ENCODE peak calls at places on chromosomes 7 and 10, in six cellular contexts. One of them, this sample, is unnamed.

GRCh38 chr7:22109761-22110160 is 164.1 kb upstream of the CDCA7L start:
- DNase-seq in choroid plexus epithelial cell: peak
- DNase-seq in NCI-H524: no peak
- DNase-seq in Right ventricle myocardium superior: no peak
- DNase-seq in CMK: no peak
- DNase-seq in activated T-cell treated with anti-CD3 and anti-CD28 coated beads for 1 hour: no peak
- DNase-seq in this sample: peak

GRCh38 chr10:81027223-81027622 is 489.5 kb downstream of the SH2D4B start:
- DNase-seq in choroid plexus epithelial cell: no peak
- DNase-seq in NCI-H524: no peak
- DNase-seq in Right ventricle myocardium superior: no peak
- DNase-seq in CMK: no peak
- DNase-seq in activated T-cell treated with anti-CD3 and anti-CD28 coated beads for 1 hour: no peak
- DNase-seq in this sample: no peak

GRCh38 chr7:50544992-50545391 is 20.2 kb downstream of the DDC start:
- DNase-seq in choroid plexus epithelial cell: no peak
- DNase-seq in NCI-H524: no peak
- DNase-seq in Right ventricle myocardium superior: no peak
- DNase-seq in CMK: no peak
- DNase-seq in activated T-cell treated with anti-CD3 and anti-CD28 coated beads for 1 hour: no peak
- DNase-seq in this sample: no peak

GRCh38 chr7:134084488-134085144 is 42.5 kb upstream of the LRGUK start:
- DNase-seq in choroid plexus epithelial cell: no peak
- DNase-seq in NCI-H524: no peak
- DNase-seq in Right ventricle myocardium superior: no peak
- DNase-seq in CMK: no peak
- DNase-seq in activated T-cell treated with anti-CD3 and anti-CD28 coated beads for 1 hour: no peak
- DNase-seq in this sample: peak

GRCh38 chr7:151315038-151315655 is 26.5 kb upstream of the NUB1 start:
- DNase-seq in choroid plexus epithelial cell: peak
- DNase-seq in NCI-H524: no peak
- DNase-seq in Right ventricle myocardium superior: peak
- DNase-seq in CMK: peak
- DNase-seq in activated T-cell treated with anti-CD3 and anti-CD28 coated beads for 1 hour: peak
- DNase-seq in this sample: peak

GRCh38 chr7:55071411-55072188 is 52.8 kb downstream of the EGFR start:
- DNase-seq in choroid plexus epithelial cell: peak
- DNase-seq in NCI-H524: no peak
- DNase-seq in Right ventricle myocardium superior: no peak
- DNase-seq in CMK: no peak
- DNase-seq in activated T-cell treated with anti-CD3 and anti-CD28 coated beads for 1 hour: no peak
- DNase-seq in this sample: no peak

GRCh38 chr10:89217057-89217990 is 10.2 kb upstream of the CH25H start:
- DNase-seq in choroid plexus epithelial cell: peak
- DNase-seq in NCI-H524: no peak
- DNase-seq in Right ventricle myocardium superior: no peak
- DNase-seq in CMK: no peak
- DNase-seq in activated T-cell treated with anti-CD3 and anti-CD28 coated beads for 1 hour: peak
- DNase-seq in this sample: peak

GRCh38 chr7:135160858-135161653 is 9.5 kb downstream of the CYREN start:
- DNase-seq in choroid plexus epithelial cell: peak
- DNase-seq in NCI-H524: no peak
- DNase-seq in Right ventricle myocardium superior: peak
- DNase-seq in CMK: no peak
- DNase-seq in activated T-cell treated with anti-CD3 and anti-CD28 coated beads for 1 hour: no peak
- DNase-seq in this sample: no peak

GRCh38 chr7:22863156-22863899 is 40.7 kb upstream of the TOMM7 start:
- DNase-seq in choroid plexus epithelial cell: no peak
- DNase-seq in NCI-H524: no peak
- DNase-seq in Right ventricle myocardium superior: no peak
- DNase-seq in CMK: no peak
- DNase-seq in activated T-cell treated with anti-CD3 and anti-CD28 coated beads for 1 hour: no peak
- DNase-seq in this sample: no peak

GRCh38 chr7:12729112-12729511 is 41.7 kb downstream of the ARL4A start:
- DNase-seq in choroid plexus epithelial cell: peak
- DNase-seq in NCI-H524: peak
- DNase-seq in Right ventricle myocardium superior: peak
- DNase-seq in CMK: peak
- DNase-seq in activated T-cell treated with anti-CD3 and anti-CD28 coated beads for 1 hour: no peak
- DNase-seq in this sample: peak

GRCh38 chr7:14207154-14207553 is 217.7 kb upstream of the ETV1 start:
- DNase-seq in choroid plexus epithelial cell: peak
- DNase-seq in NCI-H524: no peak
- DNase-seq in Right ventricle myocardium superior: no peak
- DNase-seq in CMK: no peak
- DNase-seq in activated T-cell treated with anti-CD3 and anti-CD28 coated beads for 1 hour: no peak
- DNase-seq in this sample: no peak

GRCh38 chr10:75108684-75109458 is 2.6 kb upstream of the SAMD8 start:
- DNase-seq in choroid plexus epithelial cell: no peak
- DNase-seq in NCI-H524: no peak
- DNase-seq in Right ventricle myocardium superior: no peak
- DNase-seq in CMK: no peak
- DNase-seq in activated T-cell treated with anti-CD3 and anti-CD28 coated beads for 1 hour: no peak
- DNase-seq in this sample: no peak

GRCh38 chr7:99579956-99580777 is 17.9 kb upstream of the TMEM225B start:
- DNase-seq in choroid plexus epithelial cell: peak
- DNase-seq in NCI-H524: peak
- DNase-seq in Right ventricle myocardium superior: peak
- DNase-seq in CMK: no peak
- DNase-seq in activated T-cell treated with anti-CD3 and anti-CD28 coated beads for 1 hour: peak
- DNase-seq in this sample: no peak

This sample was measured in HL-60.